ENCODE peak calls at places on chromosomes 7 and 10, in four cellular contexts. D, A, O and F are unnamed samples. For H3K4me1, the result is how much of the 10 kb centered on the place peaks cover.

GRCh38 chr7:90763108-90763507 is 167.0 kb downstream of the CDK14 start:
- DNase-seq in D (no peak), A (no peak), O (no peak), F (no peak)

GRCh38 chr10:110075726-110076125 is 67.9 kb downstream of the ADD3 start:
- DNase-seq in D (no peak), A (no peak), O (no peak), F (no peak)

GRCh38 chr7:81321922-81322321 is 403.1 kb upstream of the SEMA3C start:
- DNase-seq in D (no peak), A (no peak), O (no peak), F (no peak)

GRCh38 chr10:8873310-8873709 is 818.8 kb downstream of the GATA3 start:
- DNase-seq in D (no peak), A (no peak), O (no peak), F (no peak)

GRCh38 chr10:7635431-7636125 is 31.2 kb downstream of the ITIH5 start:
- DNase-seq in D (no peak), A (no peak), O (peak), F (no peak)

GRCh38 chr10:7756360-7756992 is 31.3 kb downstream of the KIN start:
- DNase-seq in D (peak), A (no peak), O (peak), F (no peak)

GRCh38 chr7:105017263-105018051 is 3.5 kb downstream of the KMT2E start:
- DNase-seq in D (no peak), A (no peak), O (no peak), F (no peak)

GRCh38 chr7:112989531-112989930 is 97.1 kb downstream of the GPR85 start:
- DNase-seq in D (no peak), A (no peak), O (no peak), F (no peak)

GRCh38 chr10:110833234-110833940 is 38.3 kb upstream of the PDCD4 start:
- DNase-seq in D (no peak), A (no peak), O (no peak), F (no peak)

GRCh38 chr10:121709674-121710073 is 111.4 kb upstream of the FGFR2 start:
- DNase-seq in D (no peak), A (no peak), O (no peak), F (no peak)

GRCh38 chr10:121715076-121715475 is 116.8 kb upstream of the FGFR2 start:
- DNase-seq in D (no peak), A (no peak), O (no peak), F (no peak)

GRCh38 chr10:121710207-121710606 is 112.0 kb upstream of the FGFR2 start:
- DNase-seq in D (no peak), A (no peak), O (no peak), F (no peak)

GRCh38 chr10:121708921-121709625 is 110.8 kb upstream of the FGFR2 start:
- DNase-seq in D (no peak), A (no peak), O (no peak), F (no peak)

DNA sequence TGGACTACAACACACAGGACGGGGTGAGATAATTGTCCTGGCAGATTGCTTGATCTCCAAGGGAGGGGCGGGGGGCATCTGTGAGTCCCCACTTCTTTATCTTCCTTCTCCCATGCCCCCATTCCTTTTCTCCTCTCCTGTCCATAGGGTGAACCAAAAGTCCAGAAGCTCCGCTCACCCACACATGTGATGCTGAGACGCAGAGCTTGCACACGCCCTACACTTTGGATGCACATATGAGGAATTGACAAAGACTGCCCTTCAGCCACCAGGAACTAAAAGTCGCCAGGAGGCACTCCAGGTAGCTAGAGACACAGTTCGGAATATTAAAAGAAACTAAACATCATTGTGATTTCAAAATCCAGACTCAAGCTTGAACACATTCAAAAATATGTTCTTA is 112.7 kb upstream of the FGFR2 start:
- DNase-seq in D (no peak), A (no peak), O (no peak), F (no peak)
- H3K4me1 ChIP-seq in D (under half), A (under half), O (under half), F (under half)

GRCh38 chr10:32937824-32938482 is 20.1 kb downstream of the ITGB1 start:
- DNase-seq in D (no peak), A (no peak), O (no peak), F (no peak)

GRCh38 chr10:32938554-32939061 is 19.4 kb downstream of the ITGB1 start:
- DNase-seq in D (peak), A (no peak), O (peak), F (no peak)

GRCh38 chr10:32940321-32941264 is 17.4 kb downstream of the ITGB1 start:
- DNase-seq in D (no peak), A (no peak), O (no peak), F (no peak)

GRCh38 chr10:32941357-32941756 is 16.7 kb downstream of the ITGB1 start:
- DNase-seq in D (no peak), A (no peak), O (no peak), F (no peak)

DNA sequence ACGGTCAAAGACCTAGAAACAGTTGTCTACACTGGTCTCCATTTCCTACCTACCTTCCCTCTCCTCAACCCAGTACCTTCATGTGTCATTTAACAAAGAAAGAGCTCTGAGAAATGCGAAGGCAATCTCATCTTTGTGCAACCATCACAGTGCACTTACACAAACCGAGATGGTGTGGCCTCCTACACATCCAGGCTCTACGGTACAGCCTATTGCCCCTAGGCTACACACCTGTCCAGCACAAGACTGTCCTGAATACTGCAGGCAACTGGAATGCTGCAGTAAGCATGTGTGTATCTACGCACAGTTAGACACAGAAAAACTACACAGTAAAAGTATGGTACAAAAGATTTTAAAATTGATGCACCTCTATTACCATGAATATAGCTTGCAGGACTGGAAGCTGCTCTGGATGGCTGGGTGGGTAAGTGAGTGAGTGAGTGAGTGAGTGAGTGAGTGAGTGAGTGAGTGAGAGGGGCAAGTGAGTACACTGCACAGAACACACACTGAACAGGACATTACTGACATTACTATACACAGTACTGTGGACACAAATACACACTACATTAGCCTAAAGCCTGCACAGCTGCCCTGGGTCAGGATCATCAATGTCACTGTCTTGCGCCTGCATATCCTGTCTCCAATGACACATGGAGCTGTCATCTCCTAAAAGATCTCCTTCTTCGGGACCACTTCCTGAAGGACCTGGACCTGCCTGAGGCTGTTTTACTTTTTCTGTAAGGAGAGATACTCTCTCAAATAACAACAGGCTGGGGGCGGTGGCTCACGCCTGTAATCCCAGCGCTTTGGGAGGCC is 18.5 kb downstream of the ITGB1 start:
- DNase-seq in D (no peak), A (no peak), O (no peak), F (no peak)
- H3K4me1 ChIP-seq in D (under half), A (under half), O (under half), F (under half)

GRCh38 chr10:24718031-24718855 is 5.4 kb downstream of the ARHGAP21 start:
- DNase-seq in D (no peak), A (no peak), O (no peak), F (no peak)
- H3K4me1 ChIP-seq in D (under half), A (under half), O (under half), F (under half)

GRCh38 chr7:7157177-7157886 is 25.0 kb upstream of the C1GALT1 start:
- DNase-seq in D (no peak), A (no peak), O (no peak), F (no peak)
- H3K4me1 ChIP-seq in D (under half), A (under half), O (under half), F (under half)

GRCh38 chr10:62057872-62058271 is 156.4 kb downstream of the ARID5B start:
- DNase-seq in D (no peak), A (no peak), O (no peak), F (no peak)
- H3K4me1 ChIP-seq in D (under half), A (under half), O (under half), F (under half)

GRCh38 chr10:29627201-29628105 is 7.3 kb downstream of the SVIL start:
- DNase-seq in D (no peak), A (no peak), O (no peak), F (no peak)

GRCh38 chr10:29634105-29634504 is 666 bp downstream of the SVIL start:
- DNase-seq in D (no peak), A (no peak), O (no peak), F (no peak)

GRCh38 chr10:29628912-29629526 is 5.8 kb downstream of the SVIL start:
- DNase-seq in D (no peak), A (no peak), O (no peak), F (no peak)

GRCh38 chr10:29631049-29631339 is 3.8 kb downstream of the SVIL start:
- DNase-seq in D (no peak), A (no peak), O (no peak), F (no peak)

GRCh38 chr10:29630205-29631048 is 4.3 kb downstream of the SVIL start:
- DNase-seq in D (no peak), A (no peak), O (no peak), F (no peak)
- H3K4me1 ChIP-seq in D (under half), A (under half), O (under half), F (under half)